ENCODE peak calls at places on chromosomes 2 and 18, in eight cellular contexts. R is CD8-positive, alpha-beta T cell; Z is GM10248; D is left ventricle myocardium superior; W is C1 segment of cervical spinal cord; C is HCT116; X is psoas muscle; S is hepatic stellate cell. A is an unnamed sample.

GRCh38 chr2:102950547-102950946 is 188.7 kb downstream of the TMEM182 start:
- DNase-seq in R (no peak), Z (no peak), D (no peak), W (no peak), C (no peak), X (no peak), S (no peak), A (no peak)

GRCh38 chr2:74559912-74560311 is 5.4 kb downstream of the DOK1 start:
- DNase-seq in R (no peak), Z (no peak), D (no peak), W (no peak), C (no peak), X (no peak), S (no peak), A (no peak)

GRCh38 chr2:230575640-230576324 is 136.9 kb upstream of the CAB39 start:
- DNase-seq in R (peak; percentile 18), Z (no peak), D (no peak), W (no peak), C (peak; percentile 35), X (no peak), S (no peak), A (no peak)

GRCh38 chr2:15832849-15833680 is 107.3 kb upstream of the MYCN start:
- DNase-seq in R (no peak), Z (no peak), D (no peak), W (no peak), C (no peak), X (no peak), S (no peak), A (no peak)

GRCh38 chr18:74373428-74373827 is 57.8 kb downstream of the C18orf63 start:
- DNase-seq in R (peak; percentile 18), Z (no peak), D (no peak), W (no peak), C (no peak), X (no peak), S (no peak), A (no peak)

GRCh38 chr2:64932327-64933216 is 56.6 kb upstream of the SLC1A4 start:
- DNase-seq in R (no peak), Z (peak; percentile 71), D (no peak), W (no peak), C (no peak), X (no peak), S (no peak), A (no peak)

GRCh38 chr2:240591226-240591625 is 4.7 kb downstream of the CAPN10 start:
- DNase-seq in R (no peak), Z (no peak), D (no peak), W (no peak), C (no peak), X (no peak), S (no peak), A (no peak)

GRCh38 chr18:31325051-31325450 is 7.1 kb downstream of the DSG1 start:
- DNase-seq in R (no peak), Z (no peak), D (no peak), W (no peak), C (no peak), X (no peak), S (no peak), A (no peak)

GRCh38 chr2:31413876-31414550 is 529 bp downstream of the XDH start:
- DNase-seq in R (no peak), Z (no peak), D (no peak), W (no peak), C (no peak), X (no peak), S (no peak), A (no peak)

GRCh38 chr18:67549946-67550345 is 33.4 kb upstream of the DSEL start:
- DNase-seq in R (no peak), Z (no peak), D (no peak), W (no peak), C (no peak), X (no peak), S (no peak), A (no peak)

GRCh38 chr2:71156531-71156930 is 26.1 kb downstream of the MPHOSPH10 start:
- DNase-seq in R (no peak), Z (no peak), D (no peak), W (no peak), C (no peak), X (no peak), S (peak; percentile 55), A (no peak)

GRCh38 chr2:191675807-191676667 is 1.9 kb upstream of the NABP1 start:
- DNase-seq in R (peak; percentile 18), Z (peak; percentile 45), D (peak; percentile 33), W (no peak), C (no peak), X (peak; percentile 55), S (no peak), A (no peak)

GRCh38 chr18:79570266-79571201 is 109.1 kb upstream of the CTDP1 start:
- DNase-seq in R (no peak), Z (peak; percentile 54), D (peak; percentile 18), W (no peak), C (peak; percentile 73), X (peak; percentile 42), S (no peak), A (peak; percentile 89)

A was measured in SJSA1.